ENCODE peak calls at places on chromosomes 3 and 15, in four cellular contexts. F, H, K and X are unnamed samples.

GRCh38 chr3:123448503-123449091 is at the start of gene ADCY5:
- DNase-seq in F (peak; percentile 15), H (no peak), K (peak; percentile 50), X (no peak)

GRCh38 chr3:114770874-114771273 is 376.2 kb downstream of the ZBTB20 start:
- DNase-seq in F (no peak), H (no peak), K (no peak), X (peak; percentile 1)

GRCh38 chr3:120791958-120792357 is 49.4 kb downstream of the GTF2E1 start:
- DNase-seq in F (no peak), H (no peak), K (no peak), X (no peak)

GRCh38 chr15:30997270-30997669 is 5.8 kb upstream of the MTMR10 start:
- DNase-seq in F (no peak), H (no peak), K (no peak), X (no peak)

GRCh38 chr3:71010731-71011455 is 572.6 kb downstream of the FOXP1 start:
- DNase-seq in F (peak; percentile 89), H (no peak), K (no peak), X (no peak)

GRCh38 chr15:42104095-42104891 is 9.9 kb upstream of the PLA2G4D start:
- DNase-seq in F (no peak), H (no peak), K (no peak), X (no peak)

GRCh38 chr3:60935709-60936108 is 315.5 kb downstream of the FHIT start:
- DNase-seq in F (no peak), H (no peak), K (no peak), X (peak; percentile 18)

GRCh38 chr3:133944641-133945441 is 49.2 kb upstream of the RAB6B start:
- DNase-seq in F (no peak), H (no peak), K (no peak), X (no peak)

GRCh38 chr3:124260206-124260915 is 268.4 kb upstream of the ROPN1 start:
- DNase-seq in F (no peak), H (no peak), K (no peak), X (peak; percentile 16)

GRCh38 chr3:5275529-5275928 is 88.0 kb downstream of the EDEM1 start:
- DNase-seq in F (no peak), H (no peak), K (no peak), X (no peak)

GRCh38 chr3:160180581-160181216 is 44.5 kb upstream of the C3orf80 start:
- DNase-seq in F (no peak), H (no peak), K (no peak), X (peak; percentile 46)

GRCh38 chr3:37558580-37558979 is 303.1 kb upstream of the CTDSPL start:
- DNase-seq in F (no peak), H (no peak), K (no peak), X (no peak)